ENCODE peak calls at places on chromosomes 2 and 18, in six cellular contexts. One of them, this sample, is unnamed.

GRCh38 chr2:81389203-81389602 is 1084.7 kb upstream of the LRRTM1 start:
- DNase-seq in body of pancreas: no peak
- DNase-seq in fibroblast of lung: no peak
- DNase-seq in GM20000: no peak
- DNase-seq in foreskin fibroblast: no peak
- DNase-seq in mammary epithelial cell: no peak
- DNase-seq in this sample: no peak

GRCh38 chr2:208977582-208977981 is 446.3 kb upstream of the MAP2 start:
- DNase-seq in fibroblast of lung: no peak
- DNase-seq in GM20000: no peak
- DNase-seq in mammary epithelial cell: no peak
- DNase-seq in foreskin fibroblast: no peak
- DNase-seq in body of pancreas: no peak
- DNase-seq in this sample: no peak

GRCh38 chr2:181626671-181627070 is 30.2 kb downstream of the CERKL start:
- DNase-seq in GM20000: no peak
- DNase-seq in foreskin fibroblast: peak
- DNase-seq in fibroblast of lung: no peak
- DNase-seq in body of pancreas: no peak
- DNase-seq in mammary epithelial cell: no peak
- DNase-seq in this sample: no peak

GRCh38 chr2:154452906-154453493 is 245.5 kb upstream of the KCNJ3 start:
- DNase-seq in foreskin fibroblast: no peak
- DNase-seq in body of pancreas: no peak
- DNase-seq in fibroblast of lung: no peak
- DNase-seq in mammary epithelial cell: no peak
- DNase-seq in GM20000: peak
- DNase-seq in this sample: no peak

GRCh38 chr2:160022162-160022561 is 40.3 kb downstream of the PLA2R1 start:
- DNase-seq in fibroblast of lung: no peak
- DNase-seq in foreskin fibroblast: no peak
- DNase-seq in mammary epithelial cell: no peak
- DNase-seq in GM20000: no peak
- DNase-seq in body of pancreas: no peak
- DNase-seq in this sample: no peak

GRCh38 chr2:31962757-31963361 is 47.9 kb downstream of the MEMO1 start:
- DNase-seq in GM20000: no peak
- DNase-seq in body of pancreas: no peak
- DNase-seq in mammary epithelial cell: no peak
- DNase-seq in fibroblast of lung: no peak
- DNase-seq in foreskin fibroblast: no peak
- DNase-seq in this sample: no peak

GRCh38 chr2:241239552-241240202 is 51.2 kb downstream of the ANO7 start:
- DNase-seq in foreskin fibroblast: no peak
- DNase-seq in fibroblast of lung: no peak
- DNase-seq in GM20000: no peak
- DNase-seq in body of pancreas: no peak
- DNase-seq in mammary epithelial cell: no peak
- DNase-seq in this sample: no peak

GRCh38 chr2:238061310-238062202 is 755 bp downstream of the SCLY start:
- DNase-seq in GM20000: peak
- DNase-seq in fibroblast of lung: peak
- DNase-seq in body of pancreas: peak
- DNase-seq in foreskin fibroblast: peak
- DNase-seq in mammary epithelial cell: peak
- DNase-seq in this sample: no peak

GRCh38 chr18:24414349-24415003 is 12.0 kb upstream of the IMPACT start:
- DNase-seq in fibroblast of lung: no peak
- DNase-seq in mammary epithelial cell: no peak
- DNase-seq in foreskin fibroblast: no peak
- DNase-seq in body of pancreas: no peak
- DNase-seq in GM20000: no peak
- DNase-seq in this sample: no peak

GRCh38 chr2:61214171-61214570 is 52.2 kb downstream of the C2orf74 start:
- DNase-seq in fibroblast of lung: no peak
- DNase-seq in foreskin fibroblast: no peak
- DNase-seq in mammary epithelial cell: no peak
- DNase-seq in body of pancreas: no peak
- DNase-seq in GM20000: no peak
- DNase-seq in this sample: no peak

GRCh38 chr18:69974365-69974764 is 26.7 kb upstream of the CD226 start:
- DNase-seq in fibroblast of lung: peak
- DNase-seq in body of pancreas: no peak
- DNase-seq in mammary epithelial cell: peak
- DNase-seq in foreskin fibroblast: peak
- DNase-seq in GM20000: no peak
- DNase-seq in this sample: no peak

DNA sequence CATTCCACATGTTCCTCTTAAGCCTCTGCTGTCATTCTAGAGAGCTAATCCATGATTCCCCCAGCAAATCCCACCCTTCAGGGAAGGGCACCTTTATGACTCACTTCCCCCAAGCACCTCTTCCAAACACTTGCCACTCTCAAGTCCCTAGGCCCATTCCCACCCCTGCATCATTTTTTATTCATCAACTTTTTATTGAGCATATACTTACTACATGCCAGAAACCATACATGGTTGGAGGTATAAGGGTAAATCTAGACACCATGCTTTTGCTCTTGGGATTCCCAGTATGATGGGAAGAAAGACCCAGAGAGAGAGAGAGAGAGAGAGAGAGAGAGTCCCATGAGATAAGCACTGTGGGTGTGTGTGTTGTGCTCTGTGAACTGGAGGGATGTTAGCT is 87.9 kb downstream of the MAPK4 start:
- DNase-seq in GM20000: no peak
- DNase-seq in body of pancreas: no peak
- DNase-seq in fibroblast of lung: no peak
- DNase-seq in foreskin fibroblast: no peak
- DNase-seq in mammary epithelial cell: no peak
- DNase-seq in this sample: no peak
- TF ChIP-seq CTCF in GM20000: no peak
- TF ChIP-seq CTCF in body of pancreas: no peak
- TF ChIP-seq CTCF in fibroblast of lung: no peak
- TF ChIP-seq CTCF in foreskin fibroblast: no peak
- TF ChIP-seq CTCF in mammary epithelial cell: no peak
- TF ChIP-seq CTCF in this sample: no peak

GRCh38 chr2:175135177-175135576 is 32.8 kb downstream of the ATF2 start:
- DNase-seq in fibroblast of lung: no peak
- DNase-seq in foreskin fibroblast: no peak
- DNase-seq in mammary epithelial cell: no peak
- DNase-seq in GM20000: no peak
- DNase-seq in body of pancreas: no peak
- DNase-seq in this sample: no peak
- TF ChIP-seq CTCF in fibroblast of lung: no peak
- TF ChIP-seq CTCF in foreskin fibroblast: no peak
- TF ChIP-seq CTCF in mammary epithelial cell: no peak
- TF ChIP-seq CTCF in GM20000: no peak
- TF ChIP-seq CTCF in body of pancreas: no peak
- TF ChIP-seq CTCF in this sample: no peak

GRCh38 chr18:12278153-12278764 is 24.1 kb downstream of the CIDEA start:
- DNase-seq in body of pancreas: no peak
- DNase-seq in foreskin fibroblast: no peak
- DNase-seq in GM20000: no peak
- DNase-seq in fibroblast of lung: no peak
- DNase-seq in mammary epithelial cell: peak
- DNase-seq in this sample: no peak
- TF ChIP-seq CTCF in body of pancreas: no peak
- TF ChIP-seq CTCF in foreskin fibroblast: peak
- TF ChIP-seq CTCF in GM20000: no peak
- TF ChIP-seq CTCF in fibroblast of lung: peak
- TF ChIP-seq CTCF in mammary epithelial cell: no peak
- TF ChIP-seq CTCF in this sample: no peak

DNA sequence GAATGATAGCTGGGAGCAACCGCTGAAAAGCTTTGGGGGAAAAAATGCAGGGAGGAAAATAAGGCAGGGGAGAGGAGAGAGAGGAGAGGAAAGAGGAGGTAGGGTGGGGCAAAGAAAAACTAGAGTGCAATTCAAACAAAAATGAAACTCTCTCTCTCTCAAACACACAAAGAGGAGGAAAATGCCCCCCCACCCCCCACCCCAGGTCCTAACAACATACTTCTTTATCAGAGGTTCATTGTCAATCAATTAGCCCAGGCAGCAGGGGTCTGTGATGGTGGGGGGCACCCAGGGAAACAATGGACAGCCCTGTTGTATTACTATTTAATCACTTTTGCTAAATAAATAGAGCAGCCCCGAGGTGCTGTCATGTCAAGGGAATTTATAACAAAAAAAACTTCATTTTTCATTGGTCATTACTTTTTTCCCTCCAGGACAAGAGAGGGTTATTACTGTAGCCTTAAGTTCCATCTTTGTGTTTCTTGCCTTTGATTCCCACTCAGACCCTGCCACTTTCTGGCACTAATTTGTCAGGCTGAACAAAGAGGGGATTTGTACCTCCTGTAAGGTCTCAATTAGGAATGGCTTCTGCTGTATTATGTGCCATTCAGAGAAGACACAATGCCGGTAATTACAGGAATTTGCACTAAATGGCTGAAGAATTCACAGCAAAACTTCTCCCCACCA is 55.0 kb downstream of the PLEKHM3 start:
- DNase-seq in fibroblast of lung: no peak
- DNase-seq in GM20000: no peak
- DNase-seq in mammary epithelial cell: no peak
- DNase-seq in foreskin fibroblast: no peak
- DNase-seq in body of pancreas: no peak
- DNase-seq in this sample: no peak
- TF ChIP-seq CTCF in fibroblast of lung: no peak
- TF ChIP-seq CTCF in GM20000: no peak
- TF ChIP-seq CTCF in mammary epithelial cell: no peak
- TF ChIP-seq CTCF in foreskin fibroblast: no peak
- TF ChIP-seq CTCF in body of pancreas: no peak
- TF ChIP-seq CTCF in this sample: no peak

DNA sequence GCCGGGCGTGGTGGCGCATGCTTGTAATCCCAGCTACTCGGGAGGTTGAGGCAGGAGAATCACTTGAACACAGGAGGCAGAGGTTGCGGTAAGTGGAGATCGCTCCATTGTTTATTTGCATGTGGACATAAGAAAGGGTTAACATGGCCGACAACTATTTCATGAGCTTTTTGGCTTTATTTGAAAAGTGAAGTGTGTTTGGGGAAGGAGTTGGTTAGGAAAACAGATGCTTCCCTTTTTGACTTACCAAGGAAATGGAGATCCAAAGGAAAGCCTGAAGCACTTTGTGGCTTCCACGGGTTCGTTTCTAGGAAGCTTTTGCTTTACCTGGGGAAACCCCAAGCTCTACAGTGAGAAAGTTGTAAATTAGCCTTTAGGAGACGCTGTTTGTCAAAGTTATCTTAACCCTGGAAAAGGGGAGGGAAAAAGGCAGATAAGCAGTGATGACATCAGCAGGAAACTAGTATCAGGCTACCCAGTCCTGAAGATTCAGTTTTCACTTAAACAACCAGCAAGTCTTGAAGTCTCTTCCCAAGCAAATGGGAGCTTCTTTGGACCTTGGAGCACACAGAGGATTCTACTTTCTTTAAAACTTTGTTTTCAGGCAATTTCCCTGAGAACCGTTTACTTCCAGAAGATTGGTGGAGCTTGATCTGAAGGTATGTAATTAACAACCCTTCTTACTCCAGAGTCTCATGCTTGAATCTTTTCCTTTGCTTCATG is at the start of gene CASP10:
- DNase-seq in body of pancreas: peak
- DNase-seq in foreskin fibroblast: peak
- DNase-seq in mammary epithelial cell: peak
- DNase-seq in fibroblast of lung: peak
- DNase-seq in GM20000: peak
- DNase-seq in this sample: no peak
- TF ChIP-seq CTCF in body of pancreas: peak
- TF ChIP-seq CTCF in foreskin fibroblast: no peak
- TF ChIP-seq CTCF in mammary epithelial cell: peak
- TF ChIP-seq CTCF in fibroblast of lung: peak
- TF ChIP-seq CTCF in GM20000: peak
- TF ChIP-seq CTCF in this sample: peak

DNA sequence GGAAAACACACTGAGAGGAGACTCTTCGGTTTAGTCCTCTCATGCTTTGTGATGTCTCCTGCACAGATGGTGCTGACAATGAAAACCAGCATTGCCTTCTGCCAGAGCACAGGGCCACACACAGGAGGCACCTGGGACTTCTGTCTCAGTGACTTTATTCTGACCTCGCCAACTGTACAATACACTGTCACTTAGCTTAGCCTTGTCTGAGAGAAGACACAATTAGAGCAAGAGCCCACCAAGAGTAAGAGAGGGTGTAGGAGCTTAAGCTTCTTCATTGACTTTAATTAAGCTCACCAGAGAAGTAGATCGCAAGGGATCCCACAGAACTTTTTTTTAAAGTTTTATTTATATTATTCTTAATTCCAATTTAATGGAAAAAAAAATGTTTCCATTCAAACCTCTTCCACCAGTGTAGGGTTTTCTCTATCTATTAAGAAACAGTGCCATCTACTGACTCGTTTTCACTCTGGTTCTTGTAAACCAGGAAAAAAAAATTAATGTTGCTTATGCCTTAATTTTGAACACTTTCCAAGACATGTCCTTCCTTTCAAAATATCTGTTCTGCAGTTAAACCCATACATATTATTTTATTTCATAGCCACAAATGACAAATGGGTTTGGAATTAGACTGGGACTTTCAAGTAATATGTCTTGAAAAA is 42.4 kb upstream of the DDX18 start:
- DNase-seq in GM20000: peak
- DNase-seq in foreskin fibroblast: peak
- DNase-seq in fibroblast of lung: peak
- DNase-seq in mammary epithelial cell: no peak
- DNase-seq in body of pancreas: no peak
- DNase-seq in this sample: no peak
- TF ChIP-seq CTCF in GM20000: no peak
- TF ChIP-seq CTCF in foreskin fibroblast: peak
- TF ChIP-seq CTCF in fibroblast of lung: peak
- TF ChIP-seq CTCF in mammary epithelial cell: peak
- TF ChIP-seq CTCF in body of pancreas: peak
- TF ChIP-seq CTCF in this sample: no peak

DNA sequence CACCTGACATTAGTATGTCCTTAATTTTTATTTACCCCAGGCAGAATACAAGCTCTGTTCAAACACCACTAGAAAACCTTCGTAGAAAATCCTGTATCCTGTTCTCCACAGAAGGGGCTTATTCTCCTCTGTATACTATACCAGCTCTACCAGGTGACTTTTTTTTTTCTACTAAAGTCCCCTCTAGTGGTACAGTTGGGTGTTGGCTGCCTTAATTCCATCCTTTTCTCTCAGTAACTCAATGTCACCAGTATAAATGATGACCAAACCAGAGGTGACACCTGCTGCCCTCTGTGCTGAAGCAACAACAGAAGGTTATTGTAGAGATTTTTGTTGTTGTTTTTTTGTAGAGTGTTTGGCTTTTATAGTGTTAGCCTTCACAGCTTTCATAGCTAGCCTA is 1322.0 kb downstream of the LRP1B start:
- DNase-seq in foreskin fibroblast: no peak
- DNase-seq in fibroblast of lung: no peak
- DNase-seq in body of pancreas: no peak
- DNase-seq in mammary epithelial cell: no peak
- DNase-seq in GM20000: no peak
- DNase-seq in this sample: no peak
- TF ChIP-seq CTCF in foreskin fibroblast: no peak
- TF ChIP-seq CTCF in fibroblast of lung: peak
- TF ChIP-seq CTCF in body of pancreas: no peak
- TF ChIP-seq CTCF in mammary epithelial cell: no peak
- TF ChIP-seq CTCF in GM20000: no peak
- TF ChIP-seq CTCF in this sample: no peak

GRCh38 chr18:58051765-58052460 is 7.9 kb downstream of the NEDD4L start:
- DNase-seq in mammary epithelial cell: peak
- DNase-seq in foreskin fibroblast: no peak
- DNase-seq in GM20000: peak
- DNase-seq in body of pancreas: no peak
- DNase-seq in fibroblast of lung: peak
- DNase-seq in this sample: no peak
- TF ChIP-seq CTCF in mammary epithelial cell: peak
- TF ChIP-seq CTCF in foreskin fibroblast: peak
- TF ChIP-seq CTCF in GM20000: peak
- TF ChIP-seq CTCF in body of pancreas: peak
- TF ChIP-seq CTCF in fibroblast of lung: peak
- TF ChIP-seq CTCF in this sample: no peak

This sample was measured in natural killer cell.